ENCODE peak calls at places on chromosome 18, in ten cellular contexts. One of them, this sample, is unnamed. For H3K27me3, the result is how much of the 10 kb centered on the place peaks cover.

GRCh38 chr18:10235553-10235952 is 218.9 kb upstream of the APCDD1 start:
- DNase-seq in dorsolateral prefrontal cortex: no peak
- DNase-seq in lung: no peak
- DNase-seq in tibial artery: no peak
- DNase-seq in Peyer's patch: no peak
- DNase-seq in body of pancreas: no peak
- DNase-seq in cardiac muscle cell: no peak
- DNase-seq in AG04450: no peak
- DNase-seq in iPS DF 6.9: no peak
- DNase-seq in Caco-2: no peak
- DNase-seq in this sample: no peak

GRCh38 chr18:44708451-44709083 is 27.9 kb downstream of the SETBP1 start:
- DNase-seq in dorsolateral prefrontal cortex: no peak
- DNase-seq in lung: no peak
- DNase-seq in tibial artery: peak
- DNase-seq in Peyer's patch: no peak
- DNase-seq in body of pancreas: no peak
- DNase-seq in cardiac muscle cell: no peak
- DNase-seq in AG04450: no peak
- DNase-seq in iPS DF 6.9: no peak
- DNase-seq in Caco-2: no peak
- DNase-seq in this sample: no peak

GRCh38 chr18:48806551-48807261 is 144.1 kb downstream of the SMAD7 start:
- DNase-seq in dorsolateral prefrontal cortex: peak
- DNase-seq in lung: no peak
- DNase-seq in tibial artery: peak
- DNase-seq in Peyer's patch: peak
- DNase-seq in body of pancreas: peak
- DNase-seq in cardiac muscle cell: no peak
- DNase-seq in AG04450: no peak
- DNase-seq in iPS DF 6.9: no peak
- DNase-seq in Caco-2: no peak
- DNase-seq in this sample: no peak

GRCh38 chr18:49090901-49091300 is 140.1 kb upstream of the SMAD7 start:
- DNase-seq in dorsolateral prefrontal cortex: no peak
- DNase-seq in lung: no peak
- DNase-seq in tibial artery: no peak
- DNase-seq in Peyer's patch: no peak
- DNase-seq in body of pancreas: no peak
- DNase-seq in cardiac muscle cell: no peak
- DNase-seq in AG04450: no peak
- DNase-seq in iPS DF 6.9: no peak
- DNase-seq in Caco-2: no peak
- DNase-seq in this sample: no peak

GRCh38 chr18:74870950-74871349 is 273.3 kb downstream of the ZNF407 start:
- DNase-seq in dorsolateral prefrontal cortex: no peak
- DNase-seq in lung: no peak
- DNase-seq in tibial artery: no peak
- DNase-seq in Peyer's patch: no peak
- DNase-seq in body of pancreas: no peak
- DNase-seq in cardiac muscle cell: no peak
- DNase-seq in AG04450: no peak
- DNase-seq in iPS DF 6.9: no peak
- DNase-seq in Caco-2: no peak
- DNase-seq in this sample: peak

GRCh38 chr18:9658111-9658641 is 43.8 kb upstream of the PPP4R1 start:
- DNase-seq in dorsolateral prefrontal cortex: no peak
- DNase-seq in lung: no peak
- DNase-seq in tibial artery: no peak
- DNase-seq in Peyer's patch: no peak
- DNase-seq in body of pancreas: no peak
- DNase-seq in cardiac muscle cell: no peak
- DNase-seq in AG04450: no peak
- DNase-seq in iPS DF 6.9: no peak
- DNase-seq in Caco-2: no peak
- DNase-seq in this sample: no peak

GRCh38 chr18:2173464-2173863 is 397.8 kb downstream of the METTL4 start:
- DNase-seq in dorsolateral prefrontal cortex: no peak
- DNase-seq in lung: no peak
- DNase-seq in tibial artery: no peak
- DNase-seq in Peyer's patch: no peak
- DNase-seq in body of pancreas: no peak
- DNase-seq in cardiac muscle cell: peak
- DNase-seq in AG04450: peak
- DNase-seq in iPS DF 6.9: no peak
- DNase-seq in Caco-2: no peak
- DNase-seq in this sample: no peak

GRCh38 chr18:45449761-45450227 is 165.5 kb upstream of the SLC14A2 start:
- DNase-seq in dorsolateral prefrontal cortex: peak
- DNase-seq in lung: peak
- DNase-seq in tibial artery: peak
- DNase-seq in Peyer's patch: peak
- DNase-seq in body of pancreas: peak
- DNase-seq in cardiac muscle cell: no peak
- DNase-seq in AG04450: no peak
- DNase-seq in iPS DF 6.9: no peak
- DNase-seq in Caco-2: no peak
- DNase-seq in this sample: no peak

GRCh38 chr18:54881229-54881753 is 53.0 kb downstream of the RAB27B start:
- DNase-seq in dorsolateral prefrontal cortex: no peak
- DNase-seq in lung: no peak
- DNase-seq in tibial artery: no peak
- DNase-seq in Peyer's patch: no peak
- DNase-seq in body of pancreas: no peak
- DNase-seq in cardiac muscle cell: no peak
- DNase-seq in AG04450: no peak
- DNase-seq in iPS DF 6.9: no peak
- DNase-seq in Caco-2: no peak
- DNase-seq in this sample: no peak

GRCh38 chr18:54883816-54884604 is 55.7 kb downstream of the RAB27B start:
- DNase-seq in dorsolateral prefrontal cortex: no peak
- DNase-seq in lung: no peak
- DNase-seq in tibial artery: no peak
- DNase-seq in Peyer's patch: no peak
- DNase-seq in body of pancreas: no peak
- DNase-seq in cardiac muscle cell: no peak
- DNase-seq in AG04450: no peak
- DNase-seq in iPS DF 6.9: no peak
- DNase-seq in Caco-2: no peak
- DNase-seq in this sample: no peak

GRCh38 chr18:54880706-54881105 is 52.4 kb downstream of the RAB27B start:
- DNase-seq in dorsolateral prefrontal cortex: no peak
- DNase-seq in lung: no peak
- DNase-seq in tibial artery: no peak
- DNase-seq in Peyer's patch: no peak
- DNase-seq in body of pancreas: no peak
- DNase-seq in cardiac muscle cell: no peak
- DNase-seq in AG04450: peak
- DNase-seq in iPS DF 6.9: no peak
- DNase-seq in Caco-2: peak
- DNase-seq in this sample: no peak

GRCh38 chr18:54879691-54880090 is 51.4 kb downstream of the RAB27B start:
- DNase-seq in dorsolateral prefrontal cortex: no peak
- DNase-seq in lung: no peak
- DNase-seq in tibial artery: no peak
- DNase-seq in Peyer's patch: no peak
- DNase-seq in body of pancreas: no peak
- DNase-seq in cardiac muscle cell: no peak
- DNase-seq in AG04450: no peak
- DNase-seq in iPS DF 6.9: no peak
- DNase-seq in Caco-2: no peak
- DNase-seq in this sample: no peak

GRCh38 chr18:54882318-54882717 is 54.0 kb downstream of the RAB27B start:
- DNase-seq in dorsolateral prefrontal cortex: no peak
- DNase-seq in lung: no peak
- DNase-seq in tibial artery: no peak
- DNase-seq in Peyer's patch: no peak
- DNase-seq in body of pancreas: no peak
- DNase-seq in cardiac muscle cell: no peak
- DNase-seq in AG04450: no peak
- DNase-seq in iPS DF 6.9: no peak
- DNase-seq in Caco-2: no peak
- DNase-seq in this sample: no peak
- H3K27me3 ChIP-seq in dorsolateral prefrontal cortex: under half
- H3K27me3 ChIP-seq in lung: under half
- H3K27me3 ChIP-seq in tibial artery: under half
- H3K27me3 ChIP-seq in Peyer's patch: under half
- H3K27me3 ChIP-seq in body of pancreas: under half
- H3K27me3 ChIP-seq in cardiac muscle cell: under half
- H3K27me3 ChIP-seq in AG04450: under half
- H3K27me3 ChIP-seq in iPS DF 6.9: under half
- H3K27me3 ChIP-seq in Caco-2: under half
- H3K27me3 ChIP-seq in this sample: under half

DNA sequence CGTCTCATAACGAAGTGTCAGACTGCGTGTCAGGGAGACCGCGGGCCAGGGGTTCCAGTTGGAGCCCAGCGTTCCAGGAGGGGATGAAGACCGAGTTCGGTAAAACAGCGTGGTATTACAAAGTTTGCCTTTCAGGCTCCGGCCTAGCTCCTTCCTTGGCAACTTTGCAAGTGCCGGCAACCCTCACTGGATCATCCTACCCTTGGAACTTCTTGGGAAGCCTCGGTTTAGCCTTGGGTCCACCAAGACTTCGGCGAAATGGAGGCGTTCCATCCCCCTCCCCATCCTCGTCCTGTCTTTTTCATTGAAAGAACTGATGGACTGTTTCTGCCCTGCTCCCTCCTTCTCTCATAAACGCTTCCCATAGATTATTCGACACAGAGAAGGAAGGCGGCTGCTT is 10.4 kb upstream of the SKOR2 start:
- DNase-seq in dorsolateral prefrontal cortex: no peak
- DNase-seq in lung: no peak
- DNase-seq in tibial artery: no peak
- DNase-seq in Peyer's patch: no peak
- DNase-seq in body of pancreas: no peak
- DNase-seq in cardiac muscle cell: no peak
- DNase-seq in AG04450: no peak
- DNase-seq in iPS DF 6.9: no peak
- DNase-seq in Caco-2: no peak
- DNase-seq in this sample: no peak
- H3K27me3 ChIP-seq in dorsolateral prefrontal cortex: half or more
- H3K27me3 ChIP-seq in lung: under half
- H3K27me3 ChIP-seq in tibial artery: half or more
- H3K27me3 ChIP-seq in Peyer's patch: under half
- H3K27me3 ChIP-seq in body of pancreas: under half
- H3K27me3 ChIP-seq in cardiac muscle cell: half or more
- H3K27me3 ChIP-seq in AG04450: under half
- H3K27me3 ChIP-seq in iPS DF 6.9: half or more
- H3K27me3 ChIP-seq in Caco-2: under half
- H3K27me3 ChIP-seq in this sample: under half

DNA sequence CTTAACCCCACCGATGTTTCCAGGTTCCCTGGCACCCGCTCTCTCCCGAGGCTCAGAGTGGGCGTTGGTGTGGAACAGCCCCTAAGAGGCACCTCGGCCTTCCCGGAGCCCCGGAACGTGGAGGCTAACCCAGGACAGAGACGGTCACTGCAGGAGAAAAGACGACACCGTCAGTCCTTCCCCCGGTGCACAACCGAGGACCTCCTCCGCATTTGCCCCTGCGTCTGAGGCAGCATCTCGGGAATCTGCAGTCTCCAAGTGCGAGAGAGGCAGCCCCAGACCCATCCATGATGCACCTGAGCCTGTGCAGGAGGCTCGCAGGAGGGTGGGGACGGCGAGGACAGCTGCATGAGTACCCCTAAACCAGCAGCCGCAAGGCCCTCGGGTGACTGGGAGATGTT is 204.9 kb upstream of the SALL3 start:
- DNase-seq in dorsolateral prefrontal cortex: no peak
- DNase-seq in lung: no peak
- DNase-seq in tibial artery: no peak
- DNase-seq in Peyer's patch: no peak
- DNase-seq in body of pancreas: no peak
- DNase-seq in cardiac muscle cell: no peak
- DNase-seq in AG04450: no peak
- DNase-seq in iPS DF 6.9: no peak
- DNase-seq in Caco-2: no peak
- DNase-seq in this sample: no peak
- H3K27me3 ChIP-seq in dorsolateral prefrontal cortex: under half
- H3K27me3 ChIP-seq in lung: under half
- H3K27me3 ChIP-seq in tibial artery: under half
- H3K27me3 ChIP-seq in Peyer's patch: under half
- H3K27me3 ChIP-seq in body of pancreas: under half
- H3K27me3 ChIP-seq in cardiac muscle cell: under half
- H3K27me3 ChIP-seq in AG04450: under half
- H3K27me3 ChIP-seq in iPS DF 6.9: under half
- H3K27me3 ChIP-seq in Caco-2: under half
- H3K27me3 ChIP-seq in this sample: under half

GRCh38 chr18:79581406-79581805 is 98.2 kb upstream of the CTDP1 start:
- DNase-seq in dorsolateral prefrontal cortex: no peak
- DNase-seq in lung: no peak
- DNase-seq in tibial artery: no peak
- DNase-seq in Peyer's patch: no peak
- DNase-seq in body of pancreas: no peak
- DNase-seq in cardiac muscle cell: no peak
- DNase-seq in AG04450: no peak
- DNase-seq in iPS DF 6.9: no peak
- DNase-seq in Caco-2: no peak
- DNase-seq in this sample: no peak

GRCh38 chr18:79581911-79582310 is 97.7 kb upstream of the CTDP1 start:
- DNase-seq in dorsolateral prefrontal cortex: no peak
- DNase-seq in lung: no peak
- DNase-seq in tibial artery: no peak
- DNase-seq in Peyer's patch: no peak
- DNase-seq in body of pancreas: no peak
- DNase-seq in cardiac muscle cell: no peak
- DNase-seq in AG04450: no peak
- DNase-seq in iPS DF 6.9: no peak
- DNase-seq in Caco-2: no peak
- DNase-seq in this sample: no peak

GRCh38 chr18:79580481-79581171 is 99.0 kb upstream of the CTDP1 start:
- DNase-seq in dorsolateral prefrontal cortex: no peak
- DNase-seq in lung: no peak
- DNase-seq in tibial artery: no peak
- DNase-seq in Peyer's patch: no peak
- DNase-seq in body of pancreas: no peak
- DNase-seq in cardiac muscle cell: no peak
- DNase-seq in AG04450: no peak
- DNase-seq in iPS DF 6.9: no peak
- DNase-seq in Caco-2: no peak
- DNase-seq in this sample: no peak

GRCh38 chr18:79578396-79579260 is 101.0 kb upstream of the CTDP1 start:
- DNase-seq in dorsolateral prefrontal cortex: no peak
- DNase-seq in lung: no peak
- DNase-seq in tibial artery: no peak
- DNase-seq in Peyer's patch: no peak
- DNase-seq in body of pancreas: no peak
- DNase-seq in cardiac muscle cell: no peak
- DNase-seq in AG04450: no peak
- DNase-seq in iPS DF 6.9: no peak
- DNase-seq in Caco-2: no peak
- DNase-seq in this sample: no peak

DNA sequence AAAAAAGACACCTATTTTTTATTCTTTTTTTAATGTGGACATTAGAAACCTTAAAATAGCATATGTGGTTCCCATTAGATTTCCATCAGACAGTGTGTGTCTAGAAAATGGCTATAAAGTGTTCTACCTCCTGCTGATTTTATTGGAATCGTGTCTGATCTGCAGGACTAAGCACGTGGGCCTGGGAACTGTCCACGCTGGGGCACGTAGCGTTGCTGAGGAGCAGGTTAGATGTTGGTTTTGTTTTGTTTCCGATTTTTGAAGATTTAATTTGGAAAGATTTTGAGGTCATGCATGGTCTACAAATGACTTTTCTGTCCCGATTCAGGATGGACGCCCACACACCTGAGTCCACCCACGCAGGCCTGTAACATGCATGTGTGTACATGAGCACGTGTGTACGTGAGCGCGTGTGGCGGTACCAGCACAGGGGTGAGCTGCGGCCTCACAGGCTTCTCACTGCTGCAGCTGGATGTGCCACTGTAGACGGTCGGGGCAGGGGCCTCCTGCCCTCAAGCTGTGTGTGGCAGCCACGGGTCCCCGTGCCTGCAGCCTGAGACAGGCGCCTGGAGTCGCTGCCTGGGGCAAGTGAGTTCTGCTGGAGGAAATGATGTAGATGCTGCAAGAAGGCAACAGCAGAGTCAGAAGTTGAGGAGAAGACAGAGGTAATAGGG is 99.7 kb upstream of the CTDP1 start:
- DNase-seq in dorsolateral prefrontal cortex: no peak
- DNase-seq in lung: no peak
- DNase-seq in tibial artery: no peak
- DNase-seq in Peyer's patch: no peak
- DNase-seq in body of pancreas: no peak
- DNase-seq in cardiac muscle cell: no peak
- DNase-seq in AG04450: no peak
- DNase-seq in iPS DF 6.9: no peak
- DNase-seq in Caco-2: no peak
- DNase-seq in this sample: no peak
- H3K27me3 ChIP-seq in dorsolateral prefrontal cortex: under half
- H3K27me3 ChIP-seq in lung: under half
- H3K27me3 ChIP-seq in tibial artery: under half
- H3K27me3 ChIP-seq in Peyer's patch: under half
- H3K27me3 ChIP-seq in body of pancreas: under half
- H3K27me3 ChIP-seq in cardiac muscle cell: under half
- H3K27me3 ChIP-seq in AG04450: under half
- H3K27me3 ChIP-seq in iPS DF 6.9: under half
- H3K27me3 ChIP-seq in Caco-2: under half
- H3K27me3 ChIP-seq in this sample: under half

This sample was measured in GM06990.